ENCODE peak calls at places on chromosomes 5 and 9, in six cellular contexts. One of them, this sample, is unnamed.

GRCh38 chr9:4344946-4345345 is 45.1 kb upstream of the GLIS3 start:
- DNase-seq in occipital lobe: no peak
- DNase-seq in lower lobe of right lung: no peak
- DNase-seq in pancreas: no peak
- DNase-seq in NAMALWA: no peak
- DNase-seq in CD8-positive, alpha-beta T cell: no peak
- DNase-seq in this sample: peak; percentile 6

GRCh38 chr9:130682490-130683121 is 11.0 kb upstream of the EXOSC2 start:
- DNase-seq in occipital lobe: peak; percentile 70
- DNase-seq in lower lobe of right lung: peak; percentile 88
- DNase-seq in pancreas: peak; percentile 85
- DNase-seq in NAMALWA: peak; percentile 64
- DNase-seq in CD8-positive, alpha-beta T cell: peak; percentile 42
- DNase-seq in this sample: peak; percentile 68

GRCh38 chr5:135462304-135462703 is 10.2 kb upstream of the TIFAB start:
- DNase-seq in occipital lobe: no peak
- DNase-seq in lower lobe of right lung: no peak
- DNase-seq in pancreas: no peak
- DNase-seq in NAMALWA: peak; percentile 97
- DNase-seq in CD8-positive, alpha-beta T cell: peak; percentile 37
- DNase-seq in this sample: peak; percentile 5

GRCh38 chr5:180598797-180599589 is 7.7 kb upstream of the SCGB3A1 start:
- DNase-seq in occipital lobe: no peak
- DNase-seq in lower lobe of right lung: no peak
- DNase-seq in pancreas: peak; percentile 5
- DNase-seq in NAMALWA: no peak
- DNase-seq in CD8-positive, alpha-beta T cell: no peak
- DNase-seq in this sample: no peak

GRCh38 chr9:135370411-135371375 is 108.9 kb upstream of the PPP1R26 start:
- DNase-seq in occipital lobe: no peak
- DNase-seq in lower lobe of right lung: no peak
- DNase-seq in pancreas: no peak
- DNase-seq in NAMALWA: no peak
- DNase-seq in CD8-positive, alpha-beta T cell: no peak
- DNase-seq in this sample: no peak

GRCh38 chr9:13113751-13114150 is 165.7 kb downstream of the MPDZ start:
- DNase-seq in occipital lobe: no peak
- DNase-seq in lower lobe of right lung: no peak
- DNase-seq in pancreas: no peak
- DNase-seq in NAMALWA: no peak
- DNase-seq in CD8-positive, alpha-beta T cell: no peak
- DNase-seq in this sample: no peak

GRCh38 chr9:126915281-126915816 is 767 bp downstream of the RALGPS1 start:
- DNase-seq in occipital lobe: no peak
- DNase-seq in lower lobe of right lung: peak; percentile 91
- DNase-seq in pancreas: peak; percentile 86
- DNase-seq in NAMALWA: peak; percentile 62
- DNase-seq in CD8-positive, alpha-beta T cell: peak; percentile 13
- DNase-seq in this sample: peak; percentile 23

GRCh38 chr9:107639426-107639825 is 149.9 kb upstream of the KLF4 start:
- DNase-seq in occipital lobe: no peak
- DNase-seq in lower lobe of right lung: no peak
- DNase-seq in pancreas: no peak
- DNase-seq in NAMALWA: no peak
- DNase-seq in CD8-positive, alpha-beta T cell: no peak
- DNase-seq in this sample: no peak

GRCh38 chr5:160547872-160548271 is 126.2 kb downstream of the PTTG1 start:
- DNase-seq in occipital lobe: no peak
- DNase-seq in lower lobe of right lung: no peak
- DNase-seq in pancreas: no peak
- DNase-seq in NAMALWA: no peak
- DNase-seq in CD8-positive, alpha-beta T cell: no peak
- DNase-seq in this sample: no peak

GRCh38 chr9:111251453-111251837 is 78.6 kb downstream of the OR2K2 start:
- DNase-seq in occipital lobe: no peak
- DNase-seq in lower lobe of right lung: no peak
- DNase-seq in pancreas: no peak
- DNase-seq in NAMALWA: no peak
- DNase-seq in CD8-positive, alpha-beta T cell: no peak
- DNase-seq in this sample: no peak

GRCh38 chr5:17796757-17797398 is 162.6 kb downstream of the TAF11L14 start:
- DNase-seq in occipital lobe: no peak
- DNase-seq in lower lobe of right lung: no peak
- DNase-seq in pancreas: no peak
- DNase-seq in NAMALWA: no peak
- DNase-seq in CD8-positive, alpha-beta T cell: no peak
- DNase-seq in this sample: no peak

GRCh38 chr5:173673295-173674170 is 57.1 kb upstream of the BOD1 start:
- DNase-seq in occipital lobe: peak; percentile 49
- DNase-seq in lower lobe of right lung: no peak
- DNase-seq in pancreas: peak; percentile 37
- DNase-seq in NAMALWA: no peak
- DNase-seq in CD8-positive, alpha-beta T cell: no peak
- DNase-seq in this sample: no peak

GRCh38 chr9:70402213-70402612 is 12.2 kb downstream of the KLF9 start:
- DNase-seq in occipital lobe: no peak
- DNase-seq in lower lobe of right lung: no peak
- DNase-seq in pancreas: no peak
- DNase-seq in NAMALWA: no peak
- DNase-seq in CD8-positive, alpha-beta T cell: no peak
- DNase-seq in this sample: no peak

GRCh38 chr5:56900395-56900794 is 9.0 kb upstream of the SETD9 start:
- DNase-seq in occipital lobe: no peak
- DNase-seq in lower lobe of right lung: no peak
- DNase-seq in pancreas: no peak
- DNase-seq in NAMALWA: no peak
- DNase-seq in CD8-positive, alpha-beta T cell: no peak
- DNase-seq in this sample: no peak

GRCh38 chr9:136031741-136032638 is 63.1 kb downstream of the NACC2 start:
- DNase-seq in occipital lobe: no peak
- DNase-seq in lower lobe of right lung: peak; percentile 36
- DNase-seq in pancreas: no peak
- DNase-seq in NAMALWA: no peak
- DNase-seq in CD8-positive, alpha-beta T cell: no peak
- DNase-seq in this sample: no peak

GRCh38 chr5:40191041-40191550 is 488.6 kb upstream of the PTGER4 start:
- DNase-seq in occipital lobe: no peak
- DNase-seq in lower lobe of right lung: no peak
- DNase-seq in pancreas: no peak
- DNase-seq in NAMALWA: no peak
- DNase-seq in CD8-positive, alpha-beta T cell: no peak
- DNase-seq in this sample: no peak

GRCh38 chr5:94746731-94747124 is 128.3 kb downstream of the SLF1 start:
- DNase-seq in occipital lobe: no peak
- DNase-seq in lower lobe of right lung: no peak
- DNase-seq in pancreas: no peak
- DNase-seq in NAMALWA: peak; percentile 73
- DNase-seq in CD8-positive, alpha-beta T cell: no peak
- DNase-seq in this sample: no peak

GRCh38 chr5:158967566-158967965 is 132.2 kb downstream of the EBF1 start:
- DNase-seq in occipital lobe: no peak
- DNase-seq in lower lobe of right lung: no peak
- DNase-seq in pancreas: no peak
- DNase-seq in NAMALWA: no peak
- DNase-seq in CD8-positive, alpha-beta T cell: no peak
- DNase-seq in this sample: no peak

GRCh38 chr5:103092676-103093075 is 27.3 kb downstream of the GIN1 start:
- DNase-seq in occipital lobe: no peak
- DNase-seq in lower lobe of right lung: no peak
- DNase-seq in pancreas: no peak
- DNase-seq in NAMALWA: no peak
- DNase-seq in CD8-positive, alpha-beta T cell: no peak
- DNase-seq in this sample: no peak

GRCh38 chr9:126621056-126621918 is 7.6 kb downstream of the LMX1B start:
- DNase-seq in occipital lobe: no peak
- DNase-seq in lower lobe of right lung: no peak
- DNase-seq in pancreas: no peak
- DNase-seq in NAMALWA: no peak
- DNase-seq in CD8-positive, alpha-beta T cell: no peak
- DNase-seq in this sample: no peak